ENCODE peak calls at places on chromosomes 7 and 10, in four cellular contexts. One of them, this sample, is unnamed. For H3K4me1, the result is how much of the 10 kb centered on the place peaks cover.

GRCh38 chr10:132761395-132762060 is 24.4 kb downstream of the NKX6-2 start:
- DNase-seq in transverse colon: no peak
- DNase-seq in tibial nerve: no peak
- DNase-seq in testis: no peak
- DNase-seq in this sample: no peak

GRCh38 chr7:33536398-33536797 is 368.9 kb upstream of the BMPER start:
- DNase-seq in transverse colon: no peak
- DNase-seq in tibial nerve: no peak
- DNase-seq in testis: no peak
- DNase-seq in this sample: no peak

GRCh38 chr10:118209215-118209614 is 132.9 kb downstream of the FAM204A start:
- DNase-seq in transverse colon: no peak
- DNase-seq in tibial nerve: no peak
- DNase-seq in testis: no peak
- DNase-seq in this sample: no peak

GRCh38 chr10:73843254-73843653 is 31.1 kb downstream of the CAMK2G start:
- DNase-seq in transverse colon: no peak
- DNase-seq in tibial nerve: no peak
- DNase-seq in testis: no peak
- DNase-seq in this sample: no peak

GRCh38 chr10:13717936-13718772 is 131.4 kb downstream of the PRPF18 start:
- DNase-seq in transverse colon: peak
- DNase-seq in tibial nerve: peak
- DNase-seq in testis: peak
- DNase-seq in this sample: peak

GRCh38 chr10:130358981-130359650 is 222.9 kb downstream of the GLRX3 start:
- DNase-seq in transverse colon: no peak
- DNase-seq in tibial nerve: no peak
- DNase-seq in testis: no peak
- DNase-seq in this sample: no peak

GRCh38 chr10:69392481-69393000 is 24.2 kb downstream of the TACR2 start:
- DNase-seq in transverse colon: peak
- DNase-seq in tibial nerve: peak
- DNase-seq in testis: peak
- DNase-seq in this sample: peak

GRCh38 chr7:81308643-81309354 is 389.9 kb upstream of the SEMA3C start:
- DNase-seq in transverse colon: no peak
- DNase-seq in tibial nerve: no peak
- DNase-seq in testis: no peak
- DNase-seq in this sample: no peak

GRCh38 chr7:22082886-22083710 is 137.4 kb upstream of the CDCA7L start:
- DNase-seq in transverse colon: peak
- DNase-seq in tibial nerve: peak
- DNase-seq in testis: peak
- DNase-seq in this sample: peak

GRCh38 chr7:22087861-22088260 is 142.2 kb upstream of the CDCA7L start:
- DNase-seq in transverse colon: no peak
- DNase-seq in tibial nerve: no peak
- DNase-seq in testis: no peak
- DNase-seq in this sample: no peak

GRCh38 chr7:22083711-22084289 is 138.1 kb upstream of the CDCA7L start:
- DNase-seq in transverse colon: no peak
- DNase-seq in tibial nerve: no peak
- DNase-seq in testis: no peak
- DNase-seq in this sample: no peak

GRCh38 chr7:22082553-22082885 is 136.8 kb upstream of the CDCA7L start:
- DNase-seq in transverse colon: no peak
- DNase-seq in tibial nerve: no peak
- DNase-seq in testis: no peak
- DNase-seq in this sample: no peak
- H3K27ac ChIP-seq in transverse colon: peak
- H3K27ac ChIP-seq in tibial nerve: peak
- H3K27ac ChIP-seq in testis: peak
- H3K27ac ChIP-seq in this sample: peak

GRCh38 chr10:97517096-97517750 is 18.5 kb downstream of the UBTD1 start:
- DNase-seq in transverse colon: no peak
- DNase-seq in tibial nerve: no peak
- DNase-seq in testis: no peak
- DNase-seq in this sample: no peak
- H3K4me1 ChIP-seq in transverse colon: under half
- H3K4me1 ChIP-seq in tibial nerve: under half
- H3K4me1 ChIP-seq in testis: under half
- H3K4me1 ChIP-seq in this sample: under half

GRCh38 chr10:33048223-33048622 is 90.2 kb upstream of the ITGB1 start:
- DNase-seq in transverse colon: no peak
- DNase-seq in tibial nerve: no peak
- DNase-seq in testis: no peak
- DNase-seq in this sample: no peak

GRCh38 chr10:33046792-33047191 is 88.8 kb upstream of the ITGB1 start:
- DNase-seq in transverse colon: no peak
- DNase-seq in tibial nerve: no peak
- DNase-seq in testis: no peak
- DNase-seq in this sample: no peak

GRCh38 chr10:33042565-33042964 is 84.5 kb upstream of the ITGB1 start:
- DNase-seq in transverse colon: no peak
- DNase-seq in tibial nerve: no peak
- DNase-seq in testis: no peak
- DNase-seq in this sample: no peak

GRCh38 chr10:33052476-33052875 is 94.4 kb upstream of the ITGB1 start:
- DNase-seq in transverse colon: no peak
- DNase-seq in tibial nerve: no peak
- DNase-seq in testis: no peak
- DNase-seq in this sample: no peak

GRCh38 chr10:33047655-33048054 is 89.6 kb upstream of the ITGB1 start:
- DNase-seq in transverse colon: no peak
- DNase-seq in tibial nerve: no peak
- DNase-seq in testis: no peak
- DNase-seq in this sample: no peak
- TF ChIP-seq CTCF in transverse colon: no peak
- TF ChIP-seq CTCF in tibial nerve: no peak
- TF ChIP-seq CTCF in testis: no peak
- TF ChIP-seq CTCF in this sample: no peak

DNA sequence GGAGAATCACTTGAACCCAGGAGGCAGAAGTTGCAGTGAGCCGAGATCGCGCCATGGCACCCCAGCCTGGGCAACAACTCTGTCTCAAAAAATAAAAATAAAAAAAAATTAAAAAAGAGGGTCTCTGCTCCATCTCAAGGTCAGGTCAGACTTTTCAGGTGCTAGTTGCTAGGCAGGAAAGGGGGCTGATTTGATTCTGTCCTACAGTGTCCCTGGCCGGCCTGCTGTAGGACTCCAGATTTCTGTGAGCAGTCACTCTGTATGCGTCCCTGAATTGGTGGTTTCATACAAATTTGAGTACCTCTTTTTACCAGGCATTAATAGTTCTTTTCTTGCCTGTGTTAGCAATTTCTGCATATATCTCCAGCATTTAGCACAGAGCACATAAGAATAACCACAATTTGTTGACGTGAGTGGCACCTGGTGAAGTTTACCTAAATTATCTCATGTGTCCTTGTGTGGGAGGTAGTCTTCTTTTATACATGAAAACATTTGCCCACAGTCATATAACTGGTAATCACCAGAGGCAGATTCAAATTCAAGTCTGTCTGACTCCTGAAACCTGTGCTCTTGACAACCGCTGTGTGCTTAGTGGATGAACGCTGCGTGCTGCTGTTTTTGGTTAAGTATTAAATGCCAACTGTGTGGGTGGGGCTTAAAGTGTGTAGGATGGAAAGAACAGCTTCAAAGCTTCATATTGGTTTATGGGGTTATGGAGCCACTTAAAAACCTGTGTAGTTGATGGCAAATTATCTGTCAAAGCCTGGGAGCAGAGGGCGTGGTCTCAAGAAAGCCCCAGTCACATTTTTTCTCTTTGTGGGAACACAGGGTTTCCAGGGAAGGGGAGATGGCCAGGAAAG is 3.2 kb upstream of the ZNF775 start:
- DNase-seq in transverse colon: peak
- DNase-seq in tibial nerve: no peak
- DNase-seq in testis: no peak
- DNase-seq in this sample: peak
- H3K27ac ChIP-seq in transverse colon: peak
- H3K27ac ChIP-seq in tibial nerve: peak
- H3K27ac ChIP-seq in testis: no peak
- H3K27ac ChIP-seq in this sample: peak

GRCh38 chr7:51065766-51066165 is 250.8 kb downstream of the COBL start:
- DNase-seq in transverse colon: no peak
- DNase-seq in tibial nerve: no peak
- DNase-seq in testis: no peak
- DNase-seq in this sample: no peak
- H3K4me1 ChIP-seq in transverse colon: under half
- H3K4me1 ChIP-seq in tibial nerve: under half
- H3K4me1 ChIP-seq in testis: under half
- H3K4me1 ChIP-seq in this sample: under half

GRCh38 chr10:37754538-37755323 is 102.7 kb downstream of the ZNF248 start:
- DNase-seq in transverse colon: peak
- DNase-seq in tibial nerve: no peak
- DNase-seq in testis: peak
- DNase-seq in this sample: peak
- TF ChIP-seq CTCF in transverse colon: peak
- TF ChIP-seq CTCF in tibial nerve: no peak
- TF ChIP-seq CTCF in testis: peak
- TF ChIP-seq CTCF in this sample: peak

DNA sequence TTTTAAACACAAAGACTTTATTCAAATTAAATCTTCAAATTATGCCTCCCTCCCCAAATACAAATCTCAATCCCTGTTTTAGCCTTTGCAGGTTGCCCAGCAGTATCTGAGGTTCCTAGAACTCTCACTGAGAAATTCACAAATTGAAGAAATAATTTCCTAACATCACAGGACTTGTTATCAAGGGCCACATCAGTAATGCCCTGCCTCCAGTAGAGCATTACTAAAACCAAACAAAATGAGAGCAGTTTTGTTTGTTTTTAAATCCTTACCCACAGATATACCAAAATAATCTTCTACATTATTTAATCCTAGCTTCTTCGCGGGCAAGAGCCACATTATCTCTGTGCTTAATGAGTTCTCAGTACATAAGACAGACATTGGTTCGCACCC is 152.2 kb downstream of the SGMS1 start:
- DNase-seq in transverse colon: no peak
- DNase-seq in tibial nerve: no peak
- DNase-seq in testis: no peak
- DNase-seq in this sample: no peak
- H3K27ac ChIP-seq in transverse colon: peak
- H3K27ac ChIP-seq in tibial nerve: no peak
- H3K27ac ChIP-seq in testis: no peak
- H3K27ac ChIP-seq in this sample: peak

DNA sequence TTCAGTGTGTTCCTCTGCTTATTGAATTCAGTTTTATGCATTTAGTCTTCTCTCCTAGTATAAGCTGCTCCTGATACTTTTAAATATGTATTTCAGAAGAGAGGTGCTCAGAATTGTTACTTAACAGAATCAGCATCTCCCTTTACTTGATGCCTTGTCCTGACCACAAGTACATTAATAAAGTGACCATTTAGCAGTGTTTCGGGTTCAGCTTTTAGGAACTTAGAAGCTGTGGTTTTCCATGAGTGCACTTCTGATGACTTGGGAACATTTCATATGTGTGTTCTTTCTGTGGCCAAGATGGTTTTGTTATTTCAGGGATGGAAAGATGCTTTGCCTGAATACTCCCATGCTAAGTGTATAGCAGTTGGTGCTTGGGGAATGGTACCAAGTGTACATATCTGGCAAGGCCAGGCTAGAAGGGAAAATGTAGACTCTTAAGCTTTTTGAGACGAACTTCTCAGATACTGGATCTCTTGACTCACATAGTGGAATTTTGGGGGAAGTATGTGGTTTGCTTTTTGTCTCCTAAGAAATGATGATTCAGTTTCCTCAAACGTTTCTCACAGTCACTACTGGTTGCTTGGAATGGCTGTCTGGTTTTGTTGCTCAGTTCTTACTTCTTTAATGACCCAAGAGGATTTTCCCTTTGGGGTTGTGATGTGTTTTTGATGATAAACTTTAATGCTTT is 17.2 kb downstream of the SGPL1 start:
- DNase-seq in transverse colon: no peak
- DNase-seq in tibial nerve: no peak
- DNase-seq in testis: no peak
- DNase-seq in this sample: no peak
- H3K4me1 ChIP-seq in transverse colon: under half
- H3K4me1 ChIP-seq in tibial nerve: under half
- H3K4me1 ChIP-seq in testis: under half
- H3K4me1 ChIP-seq in this sample: under half

GRCh38 chr7:22378199-22378961 is 21.4 kb upstream of the RAPGEF5 start:
- DNase-seq in transverse colon: no peak
- DNase-seq in tibial nerve: no peak
- DNase-seq in testis: no peak
- DNase-seq in this sample: no peak

GRCh38 chr7:22373911-22374310 is 17.0 kb upstream of the RAPGEF5 start:
- DNase-seq in transverse colon: no peak
- DNase-seq in tibial nerve: no peak
- DNase-seq in testis: no peak
- DNase-seq in this sample: no peak

GRCh38 chr7:22375359-22376048 is 18.6 kb upstream of the RAPGEF5 start:
- DNase-seq in transverse colon: no peak
- DNase-seq in tibial nerve: no peak
- DNase-seq in testis: no peak
- DNase-seq in this sample: no peak

GRCh38 chr7:22380333-22380732 is 23.4 kb upstream of the RAPGEF5 start:
- DNase-seq in transverse colon: no peak
- DNase-seq in tibial nerve: no peak
- DNase-seq in testis: no peak
- DNase-seq in this sample: no peak

DNA sequence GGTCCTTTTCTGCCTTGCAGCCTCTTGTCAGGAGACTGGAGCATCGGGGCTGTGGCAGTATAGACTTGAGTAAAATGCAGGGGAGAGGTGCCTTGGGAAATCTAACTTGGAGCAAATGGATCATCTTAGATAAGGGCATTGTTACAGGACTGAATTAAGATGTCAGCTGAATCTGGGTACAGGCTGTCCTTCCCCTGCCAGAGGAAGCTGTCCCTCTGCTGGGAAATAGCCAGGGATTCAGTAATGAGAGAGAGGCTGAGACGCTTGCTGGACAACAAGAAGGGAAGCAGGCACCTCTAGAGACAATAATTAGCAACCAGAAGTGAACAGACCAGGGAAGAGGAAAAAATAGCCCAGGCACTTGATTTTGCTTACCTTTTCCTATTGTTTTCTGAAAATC is 20.7 kb upstream of the RAPGEF5 start:
- DNase-seq in transverse colon: no peak
- DNase-seq in tibial nerve: no peak
- DNase-seq in testis: peak
- DNase-seq in this sample: no peak
- TF ChIP-seq CTCF in transverse colon: no peak
- TF ChIP-seq CTCF in tibial nerve: no peak
- TF ChIP-seq CTCF in testis: no peak
- TF ChIP-seq CTCF in this sample: no peak

This sample was measured in colonic mucosa.